ENCODE peak calls at places on chromosomes 1 and 21, in five cellular contexts. J is NCI-H774, H is fibroblast of the conjunctiva, S is HEK293T, G is Peyer's patch. X is an unnamed sample.

GRCh38 chr1:28199328-28200233 is 23.1 kb upstream of the PTAFR start:
- DNase-seq in J (no peak), H (no peak), S (no peak), G (no peak), X (no peak)

GRCh38 chr1:63189677-63190076 is 132.7 kb upstream of the FOXD3 start:
- DNase-seq in J (peak; percentile 84), H (no peak), S (no peak), G (no peak), X (no peak)

GRCh38 chr21:44514746-44515358 is 25.1 kb downstream of the KRTAP10-1 start:
- DNase-seq in J (no peak), H (no peak), S (no peak), G (no peak), X (no peak)

GRCh38 chr21:32925098-32925497 is 100.6 kb upstream of the OLIG2 start:
- DNase-seq in J (no peak), H (no peak), S (no peak), G (no peak), X (no peak)

GRCh38 chr1:230090194-230090711 is 23.2 kb downstream of the GALNT2 start:
- DNase-seq in J (no peak), H (no peak), S (no peak), G (no peak), X (no peak)

GRCh38 chr21:25528511-25528910 is 78.8 kb downstream of the MRPL39 start:
- DNase-seq in J (no peak), H (no peak), S (no peak), G (no peak), X (no peak)

GRCh38 chr1:29690156-29690555 is 453.8 kb downstream of the PTPRU start:
- DNase-seq in J (no peak), H (no peak), S (no peak), G (no peak), X (no peak)

GRCh38 chr1:116008651-116009380 is 32.5 kb downstream of the SLC22A15 start:
- DNase-seq in J (no peak), H (no peak), S (no peak), G (no peak), X (no peak)

GRCh38 chr21:43864806-43865470 is at the start of gene AGPAT3:
- DNase-seq in J (no peak), H (no peak), S (peak; percentile 59), G (no peak), X (no peak)

GRCh38 chr1:3465935-3466321 is 11.5 kb downstream of the ARHGEF16 start:
- DNase-seq in J (no peak), H (no peak), S (no peak), G (no peak), X (no peak)

GRCh38 chr21:29221259-29221744 is 77.4 kb upstream of the BACH1 start:
- DNase-seq in J (no peak), H (no peak), S (no peak), G (no peak), X (no peak)

GRCh38 chr1:8742022-8742924 is 75.2 kb downstream of the RERE start:
- DNase-seq in J (no peak), H (no peak), S (no peak), G (no peak), X (no peak)

GRCh38 chr1:17826165-17826488 is 71.0 kb downstream of the ACTL8 start:
- DNase-seq in J (no peak), H (no peak), S (peak; percentile 67), G (peak; percentile 70), X (no peak)

GRCh38 chr1:204503122-204503912 is 8.7 kb upstream of the PIK3C2B start:
- DNase-seq in J (peak; percentile 61), H (peak; percentile 63), S (no peak), G (no peak), X (no peak)

GRCh38 chr1:228986093-228986904 is 251.0 kb downstream of the RHOU start:
- DNase-seq in J (peak; percentile 21), H (no peak), S (no peak), G (peak; percentile 29), X (no peak)

GRCh38 chr1:232667094-232667780 is 37.3 kb upstream of the SIPA1L2 start:
- DNase-seq in J (no peak), H (no peak), S (no peak), G (no peak), X (no peak)

GRCh38 chr1:21783679-21784603 is 992 bp upstream of the USP48 start:
- DNase-seq in J (no peak), H (peak; percentile 97), S (peak; percentile 93), G (no peak), X (peak; percentile 87)

GRCh38 chr1:910881-911721 is 12.6 kb upstream of the SAMD11 start:
- DNase-seq in J (no peak), H (no peak), S (no peak), G (peak; percentile 64), X (no peak)

GRCh38 chr1:24364975-24365678 is 46.0 kb downstream of the GRHL3 start:
- DNase-seq in J (no peak), H (peak; percentile 78), S (no peak), G (no peak), X (peak; percentile 60)

GRCh38 chr1:200033511-200034261 is 6.2 kb downstream of the NR5A2 start:
- DNase-seq in J (no peak), H (no peak), S (no peak), G (peak; percentile 66), X (no peak)

GRCh38 chr1:117534995-117535467 is 70.8 kb upstream of the TENT5C start:
- DNase-seq in J (peak; percentile 49), H (peak; percentile 39), S (peak; percentile 72), G (no peak), X (peak; percentile 61)

GRCh38 chr1:165543651-165544452 is at the start of gene LRRC52:
- DNase-seq in J (peak; percentile 74), H (no peak), S (no peak), G (no peak), X (no peak)

GRCh38 chr1:147619741-147620140 is 50.6 kb downstream of the ACP6 start:
- DNase-seq in J (no peak), H (no peak), S (no peak), G (no peak), X (no peak)

GRCh38 chr1:100036718-100037664 is 67.2 kb downstream of the SLC35A3 start:
- DNase-seq in J (peak; percentile 7), H (no peak), S (peak; percentile 12), G (no peak), X (no peak)

GRCh38 chr1:97433094-97433493 is 487.7 kb downstream of the DPYD start:
- DNase-seq in J (no peak), H (no peak), S (no peak), G (no peak), X (no peak)

GRCh38 chr1:158942490-158942889 is 11.1 kb downstream of the PYHIN1 start:
- DNase-seq in J (no peak), H (no peak), S (no peak), G (no peak), X (no peak)

GRCh38 chr1:108661030-108661609 is at the start of gene HENMT1:
- DNase-seq in J (peak; percentile 66), H (peak; percentile 33), S (no peak), G (peak; percentile 80), X (peak; percentile 10)

GRCh38 chr21:42833859-42834729 is 45.2 kb downstream of the WDR4 start:
- DNase-seq in J (no peak), H (no peak), S (no peak), G (no peak), X (no peak)

X was measured in HFF-Myc.